ENCODE peak calls at places on chromosomes 16 and 17, in six cellular contexts. J, E, Y, G, T and I are unnamed samples.

GRCh38 chr17:306116-306515 is 46.5 kb downstream of the RPH3AL start:
- DNase-seq in J (no peak), E (no peak), Y (no peak), G (no peak), T (no peak), I (no peak)

GRCh38 chr17:45102856-45103255 is 29.5 kb downstream of the PLCD3 start:
- DNase-seq in J (no peak), E (no peak), Y (no peak), G (no peak), T (no peak), I (no peak)

GRCh38 chr16:65634291-65634690 is 512.4 kb upstream of the CDH11 start:
- DNase-seq in J (no peak), E (no peak), Y (no peak), G (no peak), T (no peak), I (no peak)

GRCh38 chr17:49486012-49486641 is 9.0 kb upstream of the NGFR start:
- DNase-seq in J (no peak), E (no peak), Y (no peak), G (no peak), T (no peak), I (no peak)

GRCh38 chr17:4607773-4608187 is 23.5 kb downstream of the SMTNL2 start:
- DNase-seq in J (no peak), E (no peak), Y (peak), G (no peak), T (no peak), I (peak)

GRCh38 chr17:7281953-7282751 is 634 bp downstream of the SLC2A4 start:
- DNase-seq in J (no peak), E (peak), Y (peak), G (no peak), T (no peak), I (no peak)

GRCh38 chr16:59878999-59879398 is 1144.9 kb upstream of the GOT2 start:
- DNase-seq in J (no peak), E (no peak), Y (no peak), G (no peak), T (no peak), I (no peak)

GRCh38 chr17:15348030-15348429 is 6.6 kb upstream of the TEKT3 start:
- DNase-seq in J (no peak), E (no peak), Y (peak), G (no peak), T (no peak), I (peak)

GRCh38 chr17:63841350-63842172 is 924 bp downstream of the SMARCD2 start:
- DNase-seq in J (peak), E (peak), Y (peak), G (peak), T (peak), I (peak)

GRCh38 chr17:70119961-70120360 is 44.9 kb downstream of the KCNJ16 start:
- DNase-seq in J (no peak), E (no peak), Y (no peak), G (no peak), T (no peak), I (peak)

GRCh38 chr16:70750893-70751467 is 50.0 kb downstream of the VAC14 start:
- DNase-seq in J (no peak), E (peak), Y (peak), G (no peak), T (no peak), I (peak)

GRCh38 chr16:549544-550263 is 10.5 kb upstream of the PRR35 start:
- DNase-seq in J (no peak), E (no peak), Y (no peak), G (no peak), T (no peak), I (no peak)

GRCh38 chr17:44972953-44973352 is 4.8 kb upstream of the C1QL1 start:
- DNase-seq in J (no peak), E (no peak), Y (no peak), G (no peak), T (no peak), I (peak)

GRCh38 chr17:32483451-32484019 is 3.3 kb upstream of the CDK5R1 start:
- DNase-seq in J (peak), E (peak), Y (peak), G (peak), T (peak), I (peak)

GRCh38 chr17:29196784-29197515 is 16.8 kb upstream of the MYO18A start:
- DNase-seq in J (no peak), E (no peak), Y (no peak), G (no peak), T (no peak), I (no peak)

GRCh38 chr17:27522028-27522639 is 65.9 kb downstream of the KSR1 start:
- DNase-seq in J (no peak), E (no peak), Y (no peak), G (no peak), T (no peak), I (no peak)

GRCh38 chr17:33809748-33810147 is 445.3 kb upstream of the CCL2 start:
- DNase-seq in J (no peak), E (no peak), Y (no peak), G (no peak), T (no peak), I (no peak)

GRCh38 chr16:84648595-84649510 is 542 bp downstream of the KLHL36 start:
- DNase-seq in J (peak), E (peak), Y (peak), G (peak), T (peak), I (no peak)

GRCh38 chr16:84048306-84048705 is 5.7 kb upstream of the SLC38A8 start:
- DNase-seq in J (no peak), E (peak), Y (peak), G (no peak), T (no peak), I (no peak)

GRCh38 chr17:67080804-67081203 is 36.5 kb downstream of the CACNG1 start:
- DNase-seq in J (peak), E (no peak), Y (no peak), G (no peak), T (no peak), I (no peak)

GRCh38 chr16:2090819-2091721 is 43.3 kb downstream of the TSC2 start:
- DNase-seq in J (peak), E (peak), Y (peak), G (no peak), T (peak), I (no peak)

GRCh38 chr17:27475070-27475673 is 18.9 kb downstream of the KSR1 start:
- DNase-seq in J (no peak), E (peak), Y (no peak), G (no peak), T (no peak), I (no peak)

GRCh38 chr16:22092143-22092933 is at the start of gene VWA3A:
- DNase-seq in J (no peak), E (no peak), Y (no peak), G (no peak), T (no peak), I (peak)

GRCh38 chr17:16463341-16464000 is 28.5 kb downstream of the LRRC75A start:
- DNase-seq in J (no peak), E (no peak), Y (peak), G (no peak), T (no peak), I (peak)

DNA sequence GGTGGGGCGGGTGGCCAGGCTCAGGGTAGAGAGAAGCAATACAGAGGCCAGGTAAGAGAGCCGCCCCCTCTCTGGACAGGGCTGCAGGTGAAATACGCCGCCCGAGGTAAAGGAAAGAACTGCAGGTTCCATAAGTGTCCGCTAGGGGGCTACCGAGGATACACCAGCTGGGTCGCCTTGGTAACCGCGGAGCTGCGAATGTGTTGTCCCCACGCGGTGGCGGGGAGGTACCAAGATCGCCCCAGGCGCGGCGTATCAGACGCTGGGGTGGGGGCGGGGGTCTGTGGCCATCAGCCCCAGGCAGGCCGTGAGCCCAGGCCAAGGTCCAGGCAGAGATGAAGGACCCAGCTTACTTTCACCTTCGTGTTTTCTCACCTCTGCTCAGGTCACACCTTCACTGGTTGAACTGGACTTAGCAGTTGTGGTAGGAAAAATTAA is 18.4 kb upstream of the ZFP90 start:
- DNase-seq in J (peak), E (peak), Y (peak), G (peak), T (peak), I (peak)
- H3K4me3 ChIP-seq in J (no peak), E (peak), Y (no peak), G (peak), T (peak), I (peak)

GRCh38 chr17:73900516-73900915 is 256.3 kb upstream of the SDK2 start:
- DNase-seq in J (no peak), E (no peak), Y (no peak), G (no peak), T (no peak), I (no peak)

GRCh38 chr17:73902416-73903181 is 258.4 kb upstream of the SDK2 start:
- DNase-seq in J (no peak), E (no peak), Y (peak), G (no peak), T (peak), I (no peak)

GRCh38 chr17:73899839-73900238 is 255.6 kb upstream of the SDK2 start:
- DNase-seq in J (no peak), E (no peak), Y (no peak), G (no peak), T (no peak), I (no peak)

GRCh38 chr17:73901249-73901648 is 257.0 kb upstream of the SDK2 start:
- DNase-seq in J (no peak), E (no peak), Y (no peak), G (no peak), T (no peak), I (no peak)

GRCh38 chr17:73901661-73902415 is 257.6 kb upstream of the SDK2 start:
- DNase-seq in J (no peak), E (peak), Y (peak), G (no peak), T (peak), I (no peak)
- TF ChIP-seq CTCF in J (no peak), E (peak), Y (no peak), G (no peak), T (no peak), I (no peak)

DNA sequence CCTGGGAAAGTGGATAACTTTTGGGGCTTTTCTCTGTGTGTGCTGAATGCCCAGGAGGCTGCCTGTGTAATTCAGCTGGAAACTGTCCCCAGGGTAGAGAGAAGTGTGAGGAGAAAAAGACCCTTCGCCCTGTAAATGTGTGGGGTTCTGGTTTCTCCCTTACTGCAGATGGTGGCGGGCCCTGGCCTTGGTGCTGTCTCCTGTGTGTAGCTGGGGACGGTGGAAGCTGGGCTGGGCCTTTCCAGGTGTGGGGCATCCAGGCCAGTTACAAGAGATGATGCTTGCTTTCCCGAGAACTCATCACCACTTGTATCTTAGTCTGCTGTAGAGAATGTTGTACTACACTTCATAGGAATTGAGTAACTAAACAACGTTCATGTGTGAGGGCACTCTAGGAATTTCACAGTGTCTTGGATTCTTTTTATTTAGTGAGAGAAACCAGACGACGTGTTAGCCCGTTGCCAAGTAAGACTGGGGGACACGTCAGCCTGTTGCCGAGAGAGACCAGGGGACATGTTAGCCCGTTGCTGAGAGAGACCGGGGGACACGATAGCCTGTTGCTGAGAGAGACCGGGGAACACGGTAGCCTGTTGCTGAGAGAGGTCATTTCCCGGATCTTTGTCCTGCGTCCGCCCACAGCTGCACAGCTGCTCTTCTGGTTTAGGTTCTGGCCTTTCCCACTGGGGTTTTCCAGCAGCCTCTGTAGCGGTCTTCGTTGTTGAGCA is 43.1 kb downstream of the TBCD start:
- DNase-seq in J (no peak), E (no peak), Y (no peak), G (no peak), T (no peak), I (peak)
- H3K4me3 ChIP-seq in J (no peak), E (no peak), Y (no peak), G (no peak), T (no peak), I (no peak)

GRCh38 chr16:77041468-77041867 is 149.5 kb upstream of the MON1B start:
- DNase-seq in J (no peak), E (no peak), Y (no peak), G (no peak), T (no peak), I (no peak)

GRCh38 chr16:77037696-77038347 is 153.2 kb upstream of the MON1B start:
- DNase-seq in J (no peak), E (no peak), Y (no peak), G (no peak), T (no peak), I (no peak)

DNA sequence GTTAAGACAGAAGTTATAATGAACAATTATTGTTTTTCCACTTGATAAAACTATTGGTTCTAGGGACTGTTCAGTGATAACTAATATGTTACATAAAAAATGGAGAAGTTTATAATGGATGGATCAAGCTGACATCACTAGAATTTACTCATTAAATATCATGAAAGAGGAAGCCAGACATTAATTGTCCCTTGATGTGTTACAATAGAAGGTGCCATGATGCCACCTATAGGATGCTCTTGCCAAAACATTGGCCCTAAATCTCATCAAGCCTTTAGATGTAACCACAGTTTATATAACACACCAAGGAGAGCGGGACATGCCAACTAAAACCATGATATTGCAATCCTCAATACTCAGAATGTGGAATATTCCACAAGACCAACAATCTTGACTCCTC is 147.9 kb upstream of the MON1B start:
- DNase-seq in J (peak), E (no peak), Y (no peak), G (no peak), T (peak), I (peak)
- TF ChIP-seq CTCF in J (peak), E (no peak), Y (no peak), G (peak), T (peak), I (peak)

GRCh38 chr16:87486282-87486681 is 6.5 kb downstream of the ZCCHC14 start:
- DNase-seq in J (no peak), E (no peak), Y (no peak), G (no peak), T (no peak), I (no peak)

GRCh38 chr16:87490091-87490798 is 2.6 kb downstream of the ZCCHC14 start:
- DNase-seq in J (no peak), E (peak), Y (no peak), G (no peak), T (no peak), I (no peak)

GRCh38 chr16:87492241-87492635 is 586 bp downstream of the ZCCHC14 start:
- DNase-seq in J (no peak), E (no peak), Y (no peak), G (no peak), T (no peak), I (no peak)

GRCh38 chr16:87487361-87487924 is 5.4 kb downstream of the ZCCHC14 start:
- DNase-seq in J (no peak), E (peak), Y (peak), G (no peak), T (no peak), I (peak)

GRCh38 chr16:87489434-87490045 is 3.3 kb downstream of the ZCCHC14 start:
- DNase-seq in J (no peak), E (peak), Y (no peak), G (no peak), T (no peak), I (no peak)
- H3K4me3 ChIP-seq in J (no peak), E (peak), Y (no peak), G (no peak), T (peak), I (peak)

DNA sequence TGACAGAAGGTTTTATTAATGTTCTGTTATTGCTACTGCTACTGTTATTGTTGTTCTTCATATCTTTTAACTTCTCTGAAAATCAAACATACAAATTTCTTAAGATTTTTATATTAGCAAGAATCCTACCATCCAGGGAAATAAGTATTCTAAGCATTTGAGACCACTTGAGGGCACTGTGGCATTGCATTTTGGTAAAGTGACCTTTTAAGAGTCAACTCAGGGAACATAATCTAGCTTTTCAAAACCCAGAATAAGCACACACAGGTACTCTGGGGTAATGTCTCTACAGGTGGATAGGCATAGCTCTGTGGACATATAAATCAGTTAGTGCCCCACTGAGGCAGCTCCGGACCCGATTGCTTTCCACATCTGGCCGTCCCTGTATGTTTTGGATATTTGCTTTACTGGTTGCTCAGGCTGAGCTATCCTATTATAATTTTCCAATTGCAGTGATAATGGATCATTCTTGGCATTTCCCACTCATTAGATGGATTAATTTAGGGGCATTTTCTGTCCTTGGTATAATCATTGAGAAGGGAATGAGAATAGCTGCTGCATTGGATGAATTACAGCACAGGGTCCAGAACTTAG is 1425.1 kb upstream of the CDH8 start:
- DNase-seq in J (no peak), E (no peak), Y (peak), G (no peak), T (peak), I (peak)
- TF ChIP-seq CTCF in J (no peak), E (peak), Y (no peak), G (no peak), T (peak), I (peak)

DNA sequence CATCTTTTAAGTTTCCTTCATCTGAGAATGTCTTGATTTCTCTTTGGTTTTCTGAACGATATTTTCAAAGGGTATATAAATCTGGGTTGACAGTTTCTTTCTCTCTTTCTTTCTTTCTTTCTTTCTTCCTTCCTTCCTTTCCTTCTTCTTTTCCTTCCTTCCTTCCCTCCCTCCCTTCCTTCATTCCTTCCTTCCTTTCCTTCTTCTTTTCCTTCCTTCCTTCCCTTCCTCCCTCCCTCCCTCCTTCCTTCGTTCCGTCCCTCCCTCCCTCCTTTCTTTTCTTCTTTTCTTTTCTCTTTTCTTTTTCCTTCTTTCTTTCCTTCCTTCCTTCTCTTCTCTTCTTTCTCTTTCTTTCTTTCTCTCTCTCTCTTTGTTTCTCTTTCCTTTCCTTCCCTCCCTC is 7.6 kb upstream of the KRT39 start:
- DNase-seq in J (no peak), E (no peak), Y (no peak), G (no peak), T (no peak), I (no peak)
- H3K4me3 ChIP-seq in J (no peak), E (no peak), Y (no peak), G (no peak), T (no peak), I (no peak)